ENCODE peak calls at places on chromosomes 4 and X, in five cellular contexts. U, F, W, G and A are unnamed samples. For H3K4me1, the result is how much of the 10 kb centered on the place peaks cover.

GRCh38 chr4:30839583-30840520 is 119.7 kb downstream of the PCDH7 start:
- DNase-seq in U (peak), F (no peak), W (no peak), G (no peak), A (peak)

GRCh38 chr4:180942367-180942916 is 1300.8 kb upstream of the TENM3 start:
- DNase-seq in U (no peak), F (no peak), W (no peak), G (no peak), A (no peak)

GRCh38 chrX:12701625-12702024 is 89.6 kb upstream of the PRPS2 start:
- DNase-seq in U (peak), F (no peak), W (peak), G (peak), A (peak)

GRCh38 chrX:44431206-44431605 is 87.7 kb upstream of the EFHC2 start:
- DNase-seq in U (no peak), F (no peak), W (no peak), G (no peak), A (peak)

GRCh38 chr4:37225778-37226177 is 18.8 kb upstream of the NWD2 start:
- DNase-seq in U (no peak), F (no peak), W (no peak), G (no peak), A (no peak)

GRCh38 chr4:53781614-53782467 is 190.6 kb upstream of the LNX1 start:
- DNase-seq in U (peak), F (no peak), W (no peak), G (no peak), A (no peak)

GRCh38 chrX:138946941-138947340 is 235.4 kb upstream of the FGF13 start:
- DNase-seq in U (no peak), F (no peak), W (no peak), G (no peak), A (no peak)

GRCh38 chrX:83535417-83536244 is 27.5 kb downstream of the POU3F4 start:
- DNase-seq in U (no peak), F (no peak), W (no peak), G (no peak), A (no peak)

GRCh38 chrX:146433771-146434170 is 375.8 kb upstream of the CXorf51B start:
- DNase-seq in U (no peak), F (no peak), W (no peak), G (no peak), A (no peak)

GRCh38 chrX:24025741-24026402 is 1.1 kb downstream of the KLHL15 start:
- DNase-seq in U (peak), F (peak), W (no peak), G (no peak), A (peak)

GRCh38 chrX:42975906-42976305 is 197.9 kb upstream of the PPP1R2C start:
- DNase-seq in U (no peak), F (no peak), W (no peak), G (no peak), A (no peak)

GRCh38 chrX:3811331-3812311 is 98.2 kb upstream of the PRKX start:
- DNase-seq in U (no peak), F (peak), W (no peak), G (no peak), A (peak)

GRCh38 chr4:161856711-161857326 is 307.0 kb downstream of the FSTL5 start:
- DNase-seq in U (no peak), F (no peak), W (no peak), G (no peak), A (peak)

GRCh38 chr4:56255820-56256219 is 131.5 kb downstream of the AASDH start:
- DNase-seq in U (no peak), F (no peak), W (no peak), G (no peak), A (no peak)

GRCh38 chr4:83174844-83175414 is 60.4 kb upstream of the PLAC8 start:
- DNase-seq in U (no peak), F (no peak), W (no peak), G (no peak), A (no peak)

GRCh38 chr4:9970399-9971011 is 50.8 kb downstream of the SLC2A9 start:
- DNase-seq in U (no peak), F (no peak), W (no peak), G (no peak), A (no peak)

GRCh38 chr4:1547863-1548637 is 136.1 kb downstream of the FAM53A start:
- DNase-seq in U (peak), F (no peak), W (no peak), G (no peak), A (no peak)
- H3K4me3 ChIP-seq in U (no peak), F (no peak), W (no peak), G (no peak), A (peak)

GRCh38 chr4:3372933-3373465 is 68.8 kb upstream of the HGFAC start:
- DNase-seq in U (no peak), F (no peak), W (no peak), G (no peak), A (no peak)
- H3K4me1 ChIP-seq in U (under half), F (under half), W (under half), G (under half), A (under half)

GRCh38 chrX:46577116-46578005 is 3.8 kb downstream of the CHST7 start:
- DNase-seq in U (no peak), F (no peak), W (no peak), G (no peak), A (peak)

GRCh38 chrX:46575991-46576392 is 2.4 kb downstream of the CHST7 start:
- DNase-seq in U (peak), F (peak), W (no peak), G (no peak), A (peak)

GRCh38 chrX:46574941-46575381 is 1.4 kb downstream of the CHST7 start:
- DNase-seq in U (peak), F (peak), W (no peak), G (no peak), A (peak)

GRCh38 chrX:46575586-46575985 is 2.0 kb downstream of the CHST7 start:
- DNase-seq in U (peak), F (no peak), W (no peak), G (no peak), A (no peak)

GRCh38 chrX:46576458-46576857 is 2.9 kb downstream of the CHST7 start:
- DNase-seq in U (peak), F (no peak), W (no peak), G (no peak), A (no peak)
- H3K4me3 ChIP-seq in U (peak), F (peak), W (peak), G (peak), A (peak)

DNA sequence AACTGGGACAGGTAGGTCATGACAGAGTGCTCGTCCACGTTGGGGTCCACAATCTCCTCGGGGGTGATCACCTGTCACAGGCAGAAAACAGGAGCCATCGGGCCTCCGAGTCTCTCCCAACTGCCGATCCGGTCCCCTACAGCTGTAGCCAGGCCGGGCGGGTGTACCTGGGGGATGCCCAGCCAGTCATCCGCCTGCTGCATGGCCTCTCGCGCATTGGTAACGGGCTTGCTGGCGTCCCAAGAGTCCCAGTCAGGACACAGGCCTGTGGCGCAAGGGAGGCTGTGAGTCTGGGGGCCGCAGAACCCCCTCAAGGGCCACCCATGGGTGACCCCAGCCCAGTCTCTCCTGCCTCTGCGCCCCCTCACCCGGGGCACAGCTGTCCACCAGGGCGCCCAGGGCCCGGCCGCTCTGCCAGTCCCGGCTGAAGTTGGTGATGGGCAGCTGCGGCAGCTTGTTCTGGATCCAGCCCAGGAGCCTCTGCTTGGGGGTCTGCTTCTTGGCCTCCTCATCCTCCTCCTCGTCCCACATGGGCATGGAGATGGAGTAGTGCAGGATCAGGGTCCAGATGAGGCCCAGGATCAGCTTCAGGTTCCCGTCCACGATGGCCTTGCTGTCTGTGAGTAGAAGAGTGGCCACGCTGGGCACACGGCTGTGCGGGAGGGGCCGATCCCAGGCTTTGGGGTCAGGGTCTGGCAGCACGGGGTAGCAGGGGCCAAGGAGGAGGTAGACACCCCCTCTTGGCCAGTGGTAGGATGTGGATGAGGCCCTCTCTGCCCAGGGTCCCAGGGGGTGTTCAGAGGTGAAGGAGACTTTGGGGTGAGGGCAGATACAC is 6.7 kb downstream of the FLNA start:
- DNase-seq in U (no peak), F (no peak), W (no peak), G (no peak), A (no peak)
- H3K4me1 ChIP-seq in U (under half), F (half or more), W (under half), G (under half), A (under half)

GRCh38 chr4:118850813-118851173 is 14.9 kb upstream of the SEC24D start:
- DNase-seq in U (no peak), F (no peak), W (no peak), G (no peak), A (no peak)

GRCh38 chr4:118848242-118848641 is 12.3 kb upstream of the SEC24D start:
- DNase-seq in U (no peak), F (no peak), W (no peak), G (no peak), A (no peak)

GRCh38 chr4:118846981-118847380 is 11.1 kb upstream of the SEC24D start:
- DNase-seq in U (no peak), F (no peak), W (no peak), G (no peak), A (no peak)

GRCh38 chr4:118848901-118849300 is 13.0 kb upstream of the SEC24D start:
- DNase-seq in U (no peak), F (no peak), W (no peak), G (no peak), A (no peak)

GRCh38 chr4:118849867-118850812 is 14.2 kb upstream of the SEC24D start:
- DNase-seq in U (peak), F (peak), W (no peak), G (no peak), A (peak)
- H3K4me3 ChIP-seq in U (peak), F (peak), W (no peak), G (peak), A (peak)

DNA sequence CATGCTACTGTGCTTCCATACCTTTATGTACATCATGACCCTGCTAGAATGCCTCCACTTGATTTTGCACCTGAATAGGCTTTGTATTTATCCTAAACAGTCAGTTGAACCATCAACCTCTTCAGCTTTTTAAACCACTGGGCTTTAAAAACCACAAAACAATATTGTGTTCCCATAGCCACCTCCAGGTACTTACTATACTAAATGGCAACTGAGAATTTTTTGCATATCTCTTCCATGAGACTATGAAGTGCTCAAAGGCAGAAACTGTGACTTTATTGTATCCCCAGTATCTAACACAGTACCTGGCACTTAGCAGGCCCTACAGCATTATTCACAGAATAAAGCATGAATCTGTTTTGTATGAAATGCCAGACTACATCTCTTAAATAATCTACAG is 39.7 kb downstream of the ANAPC10 start:
- DNase-seq in U (no peak), F (no peak), W (no peak), G (no peak), A (no peak)
- H3K4me1 ChIP-seq in U (under half), F (under half), W (under half), G (under half), A (under half)